ENCODE peak calls at places on chromosome 19, in five cellular contexts. One of them, this sample, is unnamed.
A peak's percentile ranks its signal among the peaks of the same experiment; 100 is the strongest.

GRCh38 chr19:49425922-49426592 is 869 bp downstream of the GFY start:
- DNase-seq in cardiac muscle cell: peak; percentile 60
- DNase-seq in thoracic aorta: no peak
- DNase-seq in BE2C: peak; percentile 51
- DNase-seq in tibial artery: no peak
- DNase-seq in this sample: no peak

GRCh38 chr19:7916137-7916907 is 1.7 kb downstream of the TGFBR3L start:
- DNase-seq in cardiac muscle cell: peak; percentile 34
- DNase-seq in thoracic aorta: no peak
- DNase-seq in BE2C: no peak
- DNase-seq in tibial artery: no peak
- DNase-seq in this sample: no peak

GRCh38 chr19:18109731-18110671 is 12.4 kb downstream of the MAST3 start:
- DNase-seq in cardiac muscle cell: peak; percentile 62
- DNase-seq in thoracic aorta: no peak
- DNase-seq in BE2C: peak; percentile 49
- DNase-seq in tibial artery: peak; percentile 46
- DNase-seq in this sample: peak; percentile 66

GRCh38 chr19:952680-953500 is 27.1 kb downstream of the ARID3A start:
- DNase-seq in cardiac muscle cell: no peak
- DNase-seq in thoracic aorta: no peak
- DNase-seq in BE2C: no peak
- DNase-seq in tibial artery: no peak
- DNase-seq in this sample: no peak

GRCh38 chr19:35109395-35110112 is 6.1 kb upstream of the FXYD3 start:
- DNase-seq in cardiac muscle cell: no peak
- DNase-seq in thoracic aorta: no peak
- DNase-seq in BE2C: no peak
- DNase-seq in tibial artery: no peak
- DNase-seq in this sample: no peak

GRCh38 chr19:28960986-28961705 is 251.8 kb downstream of the UQCRFS1 start:
- DNase-seq in cardiac muscle cell: no peak
- DNase-seq in thoracic aorta: no peak
- DNase-seq in BE2C: no peak
- DNase-seq in tibial artery: no peak
- DNase-seq in this sample: no peak

GRCh38 chr19:31316201-31316951 is 32.9 kb downstream of the TSHZ3 start:
- DNase-seq in cardiac muscle cell: no peak
- DNase-seq in thoracic aorta: no peak
- DNase-seq in BE2C: no peak
- DNase-seq in tibial artery: peak; percentile 54
- DNase-seq in this sample: no peak

GRCh38 chr19:16445238-16446107 is 26.3 kb downstream of the EPS15L1 start:
- DNase-seq in cardiac muscle cell: no peak
- DNase-seq in thoracic aorta: no peak
- DNase-seq in BE2C: no peak
- DNase-seq in tibial artery: no peak
- DNase-seq in this sample: no peak

GRCh38 chr19:19055701-19056100 is 8.1 kb upstream of the SLC25A42 start:
- DNase-seq in cardiac muscle cell: no peak
- DNase-seq in thoracic aorta: no peak
- DNase-seq in BE2C: no peak
- DNase-seq in tibial artery: no peak
- DNase-seq in this sample: no peak

GRCh38 chr19:29547361-29547960 is 21.7 kb downstream of the VSTM2B start:
- DNase-seq in cardiac muscle cell: no peak
- DNase-seq in thoracic aorta: no peak
- DNase-seq in BE2C: no peak
- DNase-seq in tibial artery: peak; percentile 12
- DNase-seq in this sample: no peak

DNA sequence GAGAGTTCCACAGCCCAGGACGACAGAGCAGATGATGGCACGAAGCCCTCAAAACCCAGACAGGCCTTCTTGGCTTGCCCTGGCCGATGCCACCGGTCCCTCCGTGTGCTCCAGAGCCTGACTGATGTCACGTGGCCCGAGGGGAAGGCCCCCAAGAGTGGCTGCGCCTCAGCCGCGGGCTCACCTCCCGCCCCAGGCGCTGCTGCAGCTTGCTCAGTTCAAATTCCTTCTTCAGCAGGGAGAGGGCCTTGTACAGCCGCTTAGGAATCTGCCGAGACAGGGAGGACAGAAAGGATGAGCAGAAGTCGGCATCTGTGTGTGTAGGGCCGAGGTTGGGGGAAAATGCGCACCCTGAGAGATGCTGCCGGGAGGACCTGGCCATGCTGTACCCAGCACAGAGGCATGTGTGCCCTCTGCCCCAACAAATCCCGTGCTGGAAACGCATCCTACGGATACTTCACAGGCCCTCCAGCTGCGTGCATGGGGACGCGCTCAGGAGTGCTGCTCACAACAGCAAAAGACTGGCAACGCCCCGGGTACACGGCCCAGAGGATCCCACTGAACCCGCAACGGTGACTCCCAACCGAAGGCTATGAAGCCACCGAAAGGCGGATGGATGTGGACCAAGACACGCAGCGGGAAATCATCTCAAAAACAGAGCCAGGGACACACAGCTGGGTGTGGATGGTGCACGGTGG is 12.9 kb downstream of the LONP1 start:
- DNase-seq in cardiac muscle cell: no peak
- DNase-seq in thoracic aorta: no peak
- DNase-seq in BE2C: no peak
- DNase-seq in tibial artery: no peak
- DNase-seq in this sample: no peak
- H3K36me3 ChIP-seq in cardiac muscle cell: peaks cover 37% of the 10 kb centered on the region
- H3K36me3 ChIP-seq in thoracic aorta: peaks cover 55% of the 10 kb centered on the region
- H3K36me3 ChIP-seq in BE2C: peaks cover 86% of the 10 kb centered on the region
- H3K36me3 ChIP-seq in tibial artery: peaks cover 94% of the 10 kb centered on the region
- H3K36me3 ChIP-seq in this sample: peaks cover 82% of the 10 kb centered on the region

GRCh38 chr19:3518231-3518630 is 12.1 kb downstream of the FZR1 start:
- DNase-seq in cardiac muscle cell: no peak
- DNase-seq in thoracic aorta: no peak
- DNase-seq in BE2C: no peak
- DNase-seq in tibial artery: no peak
- DNase-seq in this sample: no peak

GRCh38 chr19:3517638-3518037 is 11.5 kb downstream of the FZR1 start:
- DNase-seq in cardiac muscle cell: no peak
- DNase-seq in thoracic aorta: no peak
- DNase-seq in BE2C: no peak
- DNase-seq in tibial artery: no peak
- DNase-seq in this sample: no peak

GRCh38 chr19:3516675-3517207 is 10.6 kb downstream of the FZR1 start:
- DNase-seq in cardiac muscle cell: no peak
- DNase-seq in thoracic aorta: no peak
- DNase-seq in BE2C: no peak
- DNase-seq in tibial artery: no peak
- DNase-seq in this sample: no peak

GRCh38 chr19:3514930-3515329 is 8.8 kb downstream of the FZR1 start:
- DNase-seq in cardiac muscle cell: no peak
- DNase-seq in thoracic aorta: no peak
- DNase-seq in BE2C: no peak
- DNase-seq in tibial artery: no peak
- DNase-seq in this sample: no peak

DNA sequence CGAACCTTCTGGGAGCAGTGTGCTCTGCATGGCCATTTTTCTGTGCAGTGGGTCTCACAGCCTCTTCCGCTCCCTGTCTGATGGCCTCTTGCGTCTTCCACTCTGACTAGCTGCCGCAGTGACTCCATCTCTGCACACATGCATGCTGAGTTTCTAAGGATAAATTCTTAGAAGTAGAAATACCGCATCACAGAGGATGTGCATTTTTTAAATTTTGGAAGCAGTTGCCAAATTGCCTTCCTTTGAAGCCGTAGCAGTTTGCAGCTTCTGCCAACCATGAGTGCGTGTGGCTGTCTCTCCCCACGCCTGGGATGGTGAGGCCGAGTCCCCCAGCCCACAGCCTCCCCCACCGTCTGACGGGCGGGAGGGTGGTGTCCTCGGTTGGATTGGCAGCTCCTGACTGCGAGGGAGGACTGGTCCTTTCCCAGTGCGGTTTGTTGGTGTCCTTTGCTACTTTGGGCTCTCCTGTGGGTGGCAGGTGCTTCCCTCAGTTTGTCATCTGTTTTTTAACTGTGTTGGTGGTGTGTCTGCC is 9.8 kb downstream of the FZR1 start:
- DNase-seq in cardiac muscle cell: no peak
- DNase-seq in thoracic aorta: no peak
- DNase-seq in BE2C: no peak
- DNase-seq in tibial artery: no peak
- DNase-seq in this sample: no peak
- H3K36me3 ChIP-seq in cardiac muscle cell: no peaks in the 10 kb centered on the region
- H3K36me3 ChIP-seq in thoracic aorta: peaks cover 4% of the 10 kb centered on the region
- H3K36me3 ChIP-seq in BE2C: peaks cover 10% of the 10 kb centered on the region
- H3K36me3 ChIP-seq in tibial artery: peaks cover 29% of the 10 kb centered on the region
- H3K36me3 ChIP-seq in this sample: peaks cover 6% of the 10 kb centered on the region

GRCh38 chr19:33876619-33877018 is 79.9 kb downstream of the KCTD15 start:
- DNase-seq in cardiac muscle cell: no peak
- DNase-seq in thoracic aorta: no peak
- DNase-seq in BE2C: no peak
- DNase-seq in tibial artery: no peak
- DNase-seq in this sample: no peak
- H3K36me3 ChIP-seq in cardiac muscle cell: no peaks in the 10 kb centered on the region
- H3K36me3 ChIP-seq in thoracic aorta: no peaks in the 10 kb centered on the region
- H3K36me3 ChIP-seq in BE2C: no peaks in the 10 kb centered on the region
- H3K36me3 ChIP-seq in tibial artery: no peaks in the 10 kb centered on the region
- H3K36me3 ChIP-seq in this sample: no peaks in the 10 kb centered on the region

DNA sequence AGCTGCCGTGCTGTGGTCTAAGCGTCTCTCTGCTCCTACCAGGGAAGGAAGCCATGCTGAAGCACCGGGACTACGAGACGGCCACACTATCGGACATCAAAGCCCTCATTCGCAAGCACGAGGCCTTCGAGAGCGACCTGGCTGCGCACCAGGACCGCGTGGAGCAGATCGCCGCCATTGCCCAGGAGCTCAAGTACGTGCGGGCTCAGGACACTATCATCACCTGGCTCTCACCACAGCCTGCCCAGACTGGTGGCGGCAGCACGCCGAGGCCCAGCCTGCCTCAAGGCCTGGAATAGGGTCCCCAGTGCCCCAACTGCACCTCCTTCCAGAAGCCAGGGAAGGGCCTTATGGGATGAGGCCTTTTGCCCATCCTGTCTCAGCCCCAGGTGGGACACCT is 22.8 kb downstream of the CAPN12 start:
- DNase-seq in cardiac muscle cell: no peak
- DNase-seq in thoracic aorta: no peak
- DNase-seq in BE2C: no peak
- DNase-seq in tibial artery: no peak
- DNase-seq in this sample: no peak
- H3K36me3 ChIP-seq in cardiac muscle cell: peaks cover 54% of the 10 kb centered on the region
- H3K36me3 ChIP-seq in thoracic aorta: peaks cover 97% of the 10 kb centered on the region
- H3K36me3 ChIP-seq in BE2C: peaks cover 80% of the 10 kb centered on the region
- H3K36me3 ChIP-seq in tibial artery: peaks cover 94% of the 10 kb centered on the region
- H3K36me3 ChIP-seq in this sample: peaks cover 88% of the 10 kb centered on the region